ENCODE peak calls at places on chromosome 10, in seven cellular contexts. N is neuronal stem cell, K is H1, Q is H9, F is IMR-90, Y is mesenchymal stem cell, G is mesendoderm. S is an unnamed sample.
A peak's percentile ranks its signal among the peaks of the same experiment; 100 is the strongest.

GRCh38 chr10:97412891-97413304 is 11.8 kb upstream of the RRP12 start:
- DNase-seq in N (no peak), K (no peak), Q (no peak), F (no peak), Y (no peak), G (no peak), S (no peak)

GRCh38 chr10:95312264-95312663 is 21.5 kb upstream of the PDLIM1 start:
- DNase-seq in N (no peak), K (no peak), Q (no peak), F (peak; percentile 26), Y (no peak), G (no peak), S (no peak)

GRCh38 chr10:127343831-127344230 is 147.4 kb upstream of the INSYN2A start:
- DNase-seq in N (no peak), K (no peak), Q (no peak), F (no peak), Y (no peak), G (no peak), S (no peak)

GRCh38 chr10:96974348-96974747 is 142.2 kb downstream of the LCOR start:
- DNase-seq in N (no peak), K (no peak), Q (no peak), F (peak; percentile 15), Y (no peak), G (no peak), S (no peak)

GRCh38 chr10:71426058-71426605 is 29.4 kb downstream of the CDH23 start:
- DNase-seq in N (no peak), K (peak; percentile 33), Q (no peak), F (no peak), Y (no peak), G (no peak), S (no peak)

GRCh38 chr10:129719889-129720590 is 244.0 kb downstream of the EBF3 start:
- DNase-seq in N (no peak), K (no peak), Q (no peak), F (no peak), Y (no peak), G (no peak), S (no peak)

GRCh38 chr10:73983096-73984047 is 14.5 kb upstream of the VCL start:
- DNase-seq in N (no peak), K (no peak), Q (no peak), F (no peak), Y (no peak), G (no peak), S (no peak)

GRCh38 chr10:47420305-47421056 is 36.4 kb upstream of the ZNF488 start:
- DNase-seq in N (no peak), K (no peak), Q (no peak), F (no peak), Y (no peak), G (no peak), S (no peak)

GRCh38 chr10:99658622-99659030 is 683 bp upstream of the ENTPD7 start:
- DNase-seq in N (peak; percentile 23), K (peak; percentile 50), Q (peak; percentile 33), F (peak; percentile 55), Y (peak; percentile 51), G (peak; percentile 9), S (peak; percentile 40)

GRCh38 chr10:7703140-7703539 is at the start of gene ITIH2:
- DNase-seq in N (no peak), K (no peak), Q (no peak), F (no peak), Y (no peak), G (no peak), S (no peak)
- H3K9ac ChIP-seq in N (no peak within 1 kb of the TSS), K (no peak within 1 kb of the TSS), Q (no peak within 1 kb of the TSS), F (no peak within 1 kb of the TSS), Y (no peak within 1 kb of the TSS), G (no peak within 1 kb of the TSS), S (no peak within 1 kb of the TSS)

GRCh38 chr10:86533328-86533727 is 11.7 kb upstream of the WAPL start:
- DNase-seq in N (no peak), K (no peak), Q (no peak), F (no peak), Y (no peak), G (no peak), S (no peak)
- H3K18ac ChIP-seq in N (no peak overlapping the region), K (peak overlapping the region; percentile 25), Q (no peak overlapping the region), F (no peak overlapping the region), Y (no peak overlapping the region), G (no peak overlapping the region), S (no peak overlapping the region)

GRCh38 chr10:52729259-52730104 is 43.1 kb downstream of the MBL2 start:
- DNase-seq in N (no peak), K (no peak), Q (no peak), F (peak; percentile 43), Y (peak; percentile 42), G (peak; percentile 22), S (no peak)
- H3K9ac ChIP-seq in N (no peak overlapping the region), K (no peak overlapping the region), Q (no peak overlapping the region), F (no peak overlapping the region), Y (peak overlapping the region; percentile 59), G (no peak overlapping the region), S (no peak overlapping the region)

DNA sequence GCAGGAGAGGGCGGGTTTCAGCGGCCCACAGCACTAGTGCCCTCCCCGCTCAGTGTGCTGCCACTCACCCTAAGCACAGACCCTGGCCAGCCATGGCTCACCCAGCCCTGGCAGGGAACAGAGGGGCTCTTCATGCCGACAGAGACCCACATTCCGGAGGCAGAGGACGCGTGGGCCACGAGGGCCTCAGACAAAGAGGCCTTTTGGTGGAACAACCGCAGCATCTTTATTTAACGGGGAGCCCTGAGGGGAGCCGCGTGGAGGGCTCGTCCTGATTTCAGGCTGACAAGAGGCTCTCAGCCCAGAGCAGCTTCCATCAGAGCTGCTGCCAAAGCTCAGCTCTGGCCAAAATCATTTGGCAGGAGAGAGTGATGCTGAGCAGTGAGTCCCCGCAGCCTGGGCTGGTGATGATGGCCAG is 127.8 kb downstream of the SH3PXD2A start:
- DNase-seq in N (no peak), K (no peak), Q (no peak), F (no peak), Y (no peak), G (no peak), S (no peak)
- H3K18ac ChIP-seq in N (peak overlapping the region; percentile 89), K (no peak overlapping the region), Q (no peak overlapping the region), F (no peak overlapping the region), Y (no peak overlapping the region), G (no peak overlapping the region), S (peak overlapping the region; percentile 47)

S was measured in trophoblast cell.